ENCODE peak calls at places on chromosomes 11 and 22, in seven cellular contexts. S, I, Q, A, L, Y and O are unnamed samples.

GRCh38 chr11:2728663-2729332 is 29.0 kb upstream of the KCNQ1OT1 start:
- DNase-seq in S (no peak), I (no peak), Q (no peak), A (no peak), L (no peak), Y (no peak), O (no peak)

GRCh38 chr11:120659076-120659475 is 147.5 kb downstream of the GRIK4 start:
- DNase-seq in S (no peak), I (no peak), Q (no peak), A (no peak), L (no peak), Y (no peak), O (no peak)

GRCh38 chr11:68780829-68781228 is 29.5 kb upstream of the TESMIN start:
- DNase-seq in S (no peak), I (no peak), Q (no peak), A (no peak), L (no peak), Y (no peak), O (no peak)

GRCh38 chr22:35023692-35024363 is 42.1 kb upstream of the ISX start:
- DNase-seq in S (peak; percentile 27), I (peak; percentile 27), Q (no peak), A (peak; percentile 45), L (peak; percentile 14), Y (peak; percentile 16), O (no peak)

GRCh38 chr11:109856958-109857357 is 236.2 kb upstream of the ZC3H12C start:
- DNase-seq in S (no peak), I (no peak), Q (no peak), A (no peak), L (peak; percentile 7), Y (no peak), O (no peak)

GRCh38 chr11:82811369-82811768 is 77.7 kb upstream of the FAM181B start:
- DNase-seq in S (no peak), I (no peak), Q (no peak), A (no peak), L (no peak), Y (no peak), O (no peak)

GRCh38 chr22:46537946-46538815 is 761 bp upstream of the CELSR1 start:
- DNase-seq in S (peak; percentile 46), I (no peak), Q (no peak), A (no peak), L (peak; percentile 34), Y (no peak), O (peak; percentile 57)

GRCh38 chr22:21941921-21942320 is 10.7 kb downstream of the PPM1F start:
- DNase-seq in S (no peak), I (no peak), Q (no peak), A (no peak), L (no peak), Y (no peak), O (no peak)

GRCh38 chr11:10809373-10810199 is 860 bp upstream of the EIF4G2 start:
- DNase-seq in S (peak; percentile 58), I (no peak), Q (peak; percentile 29), A (peak; percentile 30), L (peak; percentile 79), Y (peak; percentile 67), O (peak; percentile 80)

GRCh38 chr11:112644410-112645131 is 316.6 kb upstream of the NCAM1 start:
- DNase-seq in S (no peak), I (no peak), Q (no peak), A (no peak), L (no peak), Y (no peak), O (no peak)

GRCh38 chr11:114321621-114322257 is 25.5 kb downstream of the NNMT start:
- DNase-seq in S (no peak), I (no peak), Q (peak; percentile 61), A (peak; percentile 68), L (peak; percentile 33), Y (no peak), O (peak; percentile 92)

GRCh38 chr11:130424613-130425140 is 3.7 kb downstream of the ADAMTS8 start:
- DNase-seq in S (no peak), I (no peak), Q (no peak), A (no peak), L (no peak), Y (no peak), O (no peak)

GRCh38 chr22:39219071-39220050 is 25.4 kb downstream of the PDGFB start:
- DNase-seq in S (no peak), I (no peak), Q (no peak), A (peak; percentile 5), L (no peak), Y (no peak), O (no peak)

GRCh38 chr11:2156416-2157182 is 4.4 kb downstream of the INS start:
- DNase-seq in S (peak; percentile 88), I (peak; percentile 55), Q (no peak), A (peak; percentile 67), L (peak; percentile 62), Y (peak; percentile 77), O (peak; percentile 2)

GRCh38 chr11:117898059-117898458 is 21.6 kb upstream of the FXYD6 start:
- DNase-seq in S (no peak), I (peak; percentile 22), Q (no peak), A (no peak), L (no peak), Y (no peak), O (no peak)

GRCh38 chr11:7672960-7673723 is at the start of gene CYB5R2:
- DNase-seq in S (peak; percentile 35), I (peak; percentile 62), Q (no peak), A (peak; percentile 78), L (no peak), Y (peak; percentile 51), O (no peak)

GRCh38 chr11:113447621-113448310 is 27.4 kb downstream of the DRD2 start:
- DNase-seq in S (no peak), I (no peak), Q (no peak), A (no peak), L (peak; percentile 65), Y (peak; percentile 71), O (peak; percentile 82)

GRCh38 chr11:1564535-1565172 is 7.4 kb downstream of the DUSP8 start:
- DNase-seq in S (no peak), I (no peak), Q (peak; percentile 83), A (peak; percentile 31), L (peak; percentile 87), Y (peak; percentile 64), O (peak; percentile 83)

GRCh38 chr11:113476553-113476952 is 1.4 kb upstream of the DRD2 start:
- DNase-seq in S (no peak), I (no peak), Q (no peak), A (no peak), L (no peak), Y (no peak), O (no peak)

GRCh38 chr11:108034952-108035351 is 26.3 kb downstream of the CUL5 start:
- DNase-seq in S (no peak), I (no peak), Q (no peak), A (no peak), L (no peak), Y (no peak), O (no peak)

GRCh38 chr11:2208691-2209369 is 37.2 kb upstream of the TH start:
- DNase-seq in S (no peak), I (peak; percentile 57), Q (no peak), A (peak; percentile 9), L (no peak), Y (no peak), O (no peak)

DNA sequence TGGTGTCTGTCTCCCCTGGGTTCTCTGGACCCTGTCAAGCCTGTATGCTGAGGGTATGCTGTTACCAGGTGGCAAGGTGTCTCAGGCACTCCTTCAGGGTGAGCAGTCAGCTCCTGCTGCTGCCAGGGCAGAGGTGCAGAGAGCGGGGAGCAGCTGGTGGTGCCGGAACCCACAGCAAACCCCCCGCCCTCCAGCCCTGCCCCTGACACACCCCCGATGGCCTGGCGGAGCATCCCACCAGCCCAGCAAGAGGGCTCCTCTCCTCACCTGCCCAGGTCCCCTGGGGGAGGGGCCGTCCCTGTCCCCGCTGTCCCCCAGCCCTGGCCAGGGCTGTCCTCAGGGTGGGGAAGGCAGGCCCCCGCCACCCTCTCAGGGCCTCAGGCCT is 12.0 kb upstream of the PIM3 start:
- DNase-seq in S (no peak), I (no peak), Q (no peak), A (no peak), L (no peak), Y (no peak), O (no peak)
- H3K27ac ChIP-seq in S (peak overlapping the region; percentile 93), I (peak overlapping the region; percentile 99), Q (no peak overlapping the region), A (no peak overlapping the region), L (no peak overlapping the region), Y (peak overlapping the region; percentile 92), O (no peak overlapping the region)

GRCh38 chr11:47330002-47330911 is 22.2 kb downstream of the MYBPC3 start:
- DNase-seq in S (no peak), I (peak; percentile 46), Q (no peak), A (no peak), L (no peak), Y (no peak), O (no peak)

GRCh38 chr11:47327025-47327424 is 25.5 kb downstream of the MYBPC3 start:
- DNase-seq in S (no peak), I (no peak), Q (no peak), A (no peak), L (no peak), Y (no peak), O (no peak)

GRCh38 chr11:47327949-47328348 is 24.6 kb downstream of the MYBPC3 start:
- DNase-seq in S (no peak), I (no peak), Q (no peak), A (no peak), L (no peak), Y (no peak), O (no peak)

GRCh38 chr11:47329431-47329993 is 23.0 kb downstream of the MYBPC3 start:
- DNase-seq in S (no peak), I (no peak), Q (no peak), A (no peak), L (no peak), Y (no peak), O (no peak)

GRCh38 chr11:47328449-47329390 is 23.8 kb downstream of the MYBPC3 start:
- DNase-seq in S (no peak), I (no peak), Q (no peak), A (no peak), L (no peak), Y (no peak), O (no peak)
- TF ChIP-seq CTCF in S (no peak), I (no peak), Q (no peak), A (no peak), L (no peak), Y (no peak), O (no peak)

GRCh38 chr11:76744186-76745058 is 38.7 kb upstream of the TSKU start:
- DNase-seq in S (no peak), I (peak; percentile 31), Q (no peak), A (peak; percentile 76), L (peak; percentile 12), Y (no peak), O (no peak)
- H3K27ac ChIP-seq in S (peak overlapping the region; percentile 73), I (peak overlapping the region; percentile 26), Q (no peak overlapping the region), A (no peak overlapping the region), L (no peak overlapping the region), Y (no peak overlapping the region), O (no peak overlapping the region)

DNA sequence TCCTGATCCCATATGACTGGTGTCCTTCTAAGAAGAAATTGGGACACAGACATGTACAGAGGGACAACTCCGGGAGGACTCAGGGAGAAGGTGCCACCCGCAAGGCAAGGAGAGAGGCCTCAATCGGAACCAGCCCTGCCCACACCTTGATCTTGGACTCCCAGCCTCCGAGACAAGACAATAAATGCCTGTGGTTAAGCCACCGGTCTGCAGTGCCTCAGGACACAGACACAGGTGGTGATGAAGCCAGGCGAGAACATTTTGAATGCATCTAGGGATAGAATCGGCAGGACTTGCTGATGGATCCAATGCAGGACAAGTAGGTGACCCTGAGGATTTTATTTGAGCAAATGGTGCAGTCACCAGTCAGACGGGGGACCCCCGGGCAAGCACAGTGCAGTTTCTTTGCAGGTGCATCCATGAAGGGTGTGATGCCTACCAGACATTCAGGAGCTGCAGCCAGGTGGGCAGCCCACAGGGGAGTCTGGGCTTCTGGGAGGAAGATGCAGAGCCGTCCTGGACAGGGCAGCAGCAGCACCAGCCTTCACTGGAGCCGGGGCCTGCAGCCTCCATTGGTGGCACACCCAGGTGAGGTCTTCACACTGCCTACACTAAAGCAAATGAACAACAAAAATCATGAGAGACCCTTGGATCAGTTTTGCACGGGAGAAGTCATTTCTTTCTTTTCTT is 20.2 kb upstream of the SEPTIN5 start:
- DNase-seq in S (no peak), I (no peak), Q (no peak), A (no peak), L (no peak), Y (no peak), O (no peak)
- TF ChIP-seq CTCF in S (no peak), I (no peak), Q (no peak), A (no peak), L (no peak), Y (no peak), O (no peak)